ENCODE peak calls at places on chromosome 4, in ten cellular contexts. F is islet precursor cell; C is HCT116; D is fibroblast of mammary gland; L is GOT3; Z is ELR; M is fibroblast of gingiva; J is Kasumi-1; G is activated CD4-positive, alpha-beta T cell treated with anti-CD3 and anti-CD28 coated beads for 4 hours; I is stromal cell of bone marrow. Y is an unnamed sample.

GRCh38 chr4:168304744-168305459 is 13.7 kb downstream of the DDX60 start:
- DNase-seq in C (no peak), J (no peak), Z (peak), I (no peak), G (no peak), D (peak), F (no peak), M (peak), L (no peak), Y (no peak)

GRCh38 chr4:42655921-42656735 is 777 bp downstream of the ATP8A1 start:
- DNase-seq in J (peak), D (no peak), G (peak), M (no peak), C (no peak), I (no peak), Z (no peak), L (no peak), F (peak), Y (no peak)

GRCh38 chr4:43071069-43071468 is 178.6 kb downstream of the GRXCR1 start:
- DNase-seq in G (no peak), J (no peak), M (no peak), D (no peak), I (no peak), C (no peak), Z (no peak), F (no peak), L (no peak), Y (no peak)

GRCh38 chr4:128700659-128701350 is 108.7 kb upstream of the JADE1 start:
- DNase-seq in D (no peak), I (no peak), J (no peak), L (no peak), C (no peak), Z (no peak), M (no peak), G (no peak), F (no peak), Y (no peak)

GRCh38 chr4:185276036-185276435 is 66.6 kb downstream of the SNX25 start:
- DNase-seq in G (no peak), F (no peak), L (no peak), J (no peak), Z (peak), D (peak), I (no peak), M (no peak), C (no peak), Y (no peak)

GRCh38 chr4:22029803-22030202 is 81.2 kb upstream of the KCNIP4 start:
- DNase-seq in M (no peak), D (no peak), J (no peak), C (no peak), I (no peak), Z (no peak), G (no peak), F (no peak), L (no peak), Y (no peak)

GRCh38 chr4:146340798-146341197 is 126.5 kb downstream of the REELD1 start:
- DNase-seq in C (no peak), D (peak), L (no peak), F (no peak), G (no peak), I (no peak), J (peak), M (peak), Z (peak), Y (no peak)

GRCh38 chr4:98796986-98797385 is 131.9 kb downstream of the EIF4E start:
- DNase-seq in J (no peak), C (no peak), I (no peak), L (no peak), Z (no peak), G (no peak), M (no peak), D (no peak), F (no peak), Y (no peak)

GRCh38 chr4:8552581-8553205 is 27.5 kb upstream of the GPR78 start:
- DNase-seq in M (no peak), F (no peak), L (no peak), G (no peak), C (no peak), D (no peak), Z (no peak), J (no peak), I (no peak), Y (no peak)

GRCh38 chr4:16897991-16898827 is at the start of gene LDB2:
- DNase-seq in D (peak), J (no peak), L (no peak), F (peak), Z (peak), G (no peak), C (no peak), M (peak), I (peak), Y (no peak)

GRCh38 chr4:101125045-101125713 is 222.1 kb downstream of the PPP3CA start:
- DNase-seq in J (no peak), Z (no peak), I (no peak), C (no peak), D (no peak), F (no peak), G (no peak), M (no peak), L (no peak), Y (no peak)

GRCh38 chr4:169208516-169208915 is 62.2 kb downstream of the SH3RF1 start:
- DNase-seq in Z (peak), L (no peak), D (peak), M (no peak), I (no peak), J (no peak), C (no peak), G (no peak), F (no peak), Y (no peak)

GRCh38 chr4:15805583-15806517 is 27.7 kb downstream of the CD38 start:
- DNase-seq in M (peak), Z (peak), C (peak), J (peak), I (peak), D (peak), F (peak), L (no peak), G (peak), Y (peak)

GRCh38 chr4:120263623-120264022 is 197.0 kb upstream of the MAD2L1 start:
- DNase-seq in D (no peak), F (no peak), J (no peak), I (no peak), G (no peak), M (no peak), Z (no peak), C (no peak), L (no peak), Y (no peak)